ENCODE peak calls at places on chromosome 19, in ten cellular contexts. X is fibroblast of gingiva; Y is omental fat pad; B is iPS DF 6.9; I is HEK293T; S is endothelial cell of umbilical vein; H is stimulated activated CD4-positive, alpha-beta T cell treated with anti-CD3 and anti-CD28 coated beads, Interleukin-15, amount 100 ng/mL, for 24 hours; J is cardiac fibroblast; C is T-helper 1 cell; V is Right ventricle myocardium superior. T is an unnamed sample.

GRCh38 chr19:1875646-1876493 is 9.4 kb downstream of the ABHD17A start:
- DNase-seq in Y (peak), I (peak), V (peak), S (peak), H (peak), B (no peak), J (peak), X (peak), C (peak), T (peak)

GRCh38 chr19:16273005-16273404 is 51.6 kb upstream of the KLF2 start:
- DNase-seq in H (no peak), X (no peak), C (no peak), J (no peak), B (no peak), V (peak), Y (no peak), I (no peak), S (no peak), T (no peak)

GRCh38 chr19:58560921-58561320 is 2.5 kb upstream of the UBE2M start:
- DNase-seq in H (no peak), V (no peak), S (no peak), X (no peak), I (no peak), Y (no peak), C (no peak), J (no peak), B (no peak), T (no peak)

GRCh38 chr19:44943801-44944249 is 1.8 kb downstream of the APOC4 start:
- DNase-seq in Y (no peak), I (no peak), V (peak), X (no peak), H (no peak), C (no peak), J (peak), S (no peak), B (no peak), T (peak)

GRCh38 chr19:6739884-6740588 is 556 bp downstream of the TRIP10 start:
- DNase-seq in S (peak), B (no peak), X (no peak), V (no peak), C (no peak), H (peak), J (no peak), I (no peak), Y (no peak), T (no peak)

GRCh38 chr19:51181913-51182419 is 39.9 kb downstream of the SIGLEC7 start:
- DNase-seq in B (peak), H (peak), V (no peak), S (no peak), I (no peak), X (no peak), C (no peak), J (no peak), Y (no peak), T (no peak)

GRCh38 chr19:17409990-17410389 is 4.6 kb upstream of the BST2 start:
- DNase-seq in X (peak), J (no peak), C (no peak), B (no peak), Y (no peak), S (no peak), H (no peak), V (no peak), I (no peak), T (no peak)

GRCh38 chr19:7993560-7993959 is 11.9 kb downstream of the ELAVL1 start:
- DNase-seq in C (no peak), B (no peak), V (no peak), X (no peak), S (no peak), I (no peak), J (no peak), H (no peak), Y (no peak), T (no peak)

GRCh38 chr19:21158523-21159135 is 16.8 kb downstream of the ZNF431 start:
- DNase-seq in I (no peak), J (peak), X (peak), B (no peak), Y (no peak), C (no peak), V (no peak), S (no peak), H (no peak), T (no peak)

GRCh38 chr19:4225902-4226301 is 3.4 kb upstream of the EBI3 start:
- DNase-seq in S (no peak), X (no peak), H (no peak), B (no peak), I (peak), V (no peak), C (no peak), Y (no peak), J (no peak), T (no peak)

GRCh38 chr19:55165952-55166529 is 372 bp downstream of the DNAAF3 start:
- DNase-seq in J (peak), H (peak), S (peak), C (no peak), B (no peak), Y (no peak), I (peak), V (peak), X (peak), T (no peak)

GRCh38 chr19:45781282-45782161 is 768 bp downstream of the DMPK start:
- DNase-seq in I (no peak), J (no peak), B (no peak), S (no peak), H (no peak), C (no peak), Y (no peak), X (no peak), V (no peak), T (no peak)

T was measured in breast epithelium.